ENCODE peak calls at places on chromosome 13, in eight cellular contexts. X is pons, T is ELF-1, Q is cardiac muscle cell, D is posterior cingulate gyrus, O is GM23338, H is amniotic stem cell, R is T-cell. F is an unnamed sample.

GRCh38 chr13:46354143-46355087 is 32.6 kb downstream of the RUBCNL start:
- DNase-seq in X (no peak), T (no peak), Q (no peak), D (no peak), O (no peak), H (peak), R (no peak), F (no peak)

GRCh38 chr13:92044351-92044750 is 645.9 kb downstream of the GPC5 start:
- DNase-seq in X (no peak), T (no peak), Q (no peak), D (no peak), O (no peak), H (no peak), R (no peak), F (no peak)

GRCh38 chr13:36674337-36675212 is 755 bp downstream of the SERTM1 start:
- DNase-seq in X (no peak), T (peak), Q (no peak), D (no peak), O (peak), H (no peak), R (no peak), F (no peak)

GRCh38 chr13:64397699-64398098 is 2832.4 kb downstream of the PCDH9 start:
- DNase-seq in X (peak), T (no peak), Q (no peak), D (no peak), O (no peak), H (no peak), R (no peak), F (no peak)

GRCh38 chr13:78121459-78122348 is 203.1 kb upstream of the EDNRB start:
- DNase-seq in X (peak), T (peak), Q (peak), D (no peak), O (peak), H (peak), R (peak), F (peak)

GRCh38 chr13:99296270-99296865 is 10.8 kb downstream of the GPR183 start:
- DNase-seq in X (peak), T (no peak), Q (no peak), D (no peak), O (no peak), H (no peak), R (no peak), F (no peak)

GRCh38 chr13:22061371-22061805 is 390.5 kb downstream of the FGF9 start:
- DNase-seq in X (no peak), T (peak), Q (no peak), D (no peak), O (peak), H (no peak), R (peak), F (no peak)

GRCh38 chr13:75879656-75880055 is 243.5 kb downstream of the LMO7 start:
- DNase-seq in X (no peak), T (no peak), Q (no peak), D (no peak), O (no peak), H (no peak), R (no peak), F (no peak)

GRCh38 chr13:30713133-30713532 is 22.2 kb upstream of the ALOX5AP start:
- DNase-seq in X (peak), T (no peak), Q (no peak), D (no peak), O (no peak), H (no peak), R (no peak), F (no peak)

GRCh38 chr13:28273919-28274318 is 135.6 kb downstream of the PAN3 start:
- DNase-seq in X (no peak), T (no peak), Q (no peak), D (no peak), O (peak), H (no peak), R (no peak), F (no peak)

GRCh38 chr13:112836940-112837339 is 132.1 kb upstream of the MCF2L start:
- DNase-seq in X (no peak), T (no peak), Q (no peak), D (no peak), O (no peak), H (no peak), R (no peak), F (no peak)

GRCh38 chr13:74667656-74668055 is 533.5 kb upstream of the KLF12 start:
- DNase-seq in X (no peak), T (no peak), Q (no peak), D (no peak), O (no peak), H (no peak), R (no peak), F (no peak)